ENCODE peak calls at places on chromosomes 12 and 14, in five cellular contexts. Q is foreskin fibroblast; U is iPS DF 6.9; I is naive thymus-derived CD4-positive, alpha-beta T cell; Z is fibroblast of mammary gland. G is an unnamed sample.

GRCh38 chr14:29521526-29522137 is 406.0 kb downstream of the PRKD1 start:
- DNase-seq in Q (no peak), U (peak), I (no peak), Z (peak), G (no peak)

GRCh38 chr12:59403259-59403932 is 192.4 kb upstream of the SLC16A7 start:
- DNase-seq in Q (peak), U (peak), I (peak), Z (peak), G (peak)

GRCh38 chr14:97776890-97777564 is 979.8 kb downstream of the VRK1 start:
- DNase-seq in Q (no peak), U (no peak), I (no peak), Z (no peak), G (peak)

GRCh38 chr12:12954361-12954760 is 2.4 kb upstream of the GPRC5D start:
- DNase-seq in Q (peak), U (no peak), I (no peak), Z (peak), G (no peak)

GRCh38 chr14:69539631-69540410 is 34.9 kb downstream of the CCDC177 start:
- DNase-seq in Q (peak), U (no peak), I (no peak), Z (peak), G (no peak)

GRCh38 chr12:111102062-111102735 is 181.8 kb upstream of the MYL2 start:
- DNase-seq in Q (no peak), U (no peak), I (no peak), Z (no peak), G (no peak)

GRCh38 chr12:12600659-12601058 is 11.0 kb upstream of the CREBL2 start:
- DNase-seq in Q (no peak), U (no peak), I (no peak), Z (no peak), G (no peak)

GRCh38 chr12:21773263-21773741 is 1.2 kb downstream of the KCNJ8 start:
- DNase-seq in Q (no peak), U (peak), I (no peak), Z (peak), G (no peak)

GRCh38 chr12:96850676-96851075 is 56.4 kb upstream of the NEDD1 start:
- DNase-seq in Q (no peak), U (no peak), I (no peak), Z (no peak), G (no peak)

GRCh38 chr12:39235990-39236767 is 206.7 kb downstream of the KIF21A start:
- DNase-seq in Q (no peak), U (no peak), I (no peak), Z (peak), G (no peak)

GRCh38 chr12:54251667-54252284 is 28.1 kb downstream of the CBX5 start:
- DNase-seq in Q (peak), U (no peak), I (peak), Z (peak), G (peak)

GRCh38 chr12:12872139-12872933 is 19.0 kb upstream of the GPRC5A start:
- DNase-seq in Q (peak), U (no peak), I (no peak), Z (peak), G (no peak)

GRCh38 chr12:4979737-4980136 is 63.9 kb upstream of the KCNA5 start:
- DNase-seq in Q (no peak), U (no peak), I (no peak), Z (no peak), G (no peak)

GRCh38 chr12:4985820-4986219 is 57.9 kb upstream of the KCNA5 start:
- DNase-seq in Q (no peak), U (no peak), I (no peak), Z (no peak), G (no peak)

GRCh38 chr12:4984344-4984743 is 59.3 kb upstream of the KCNA5 start:
- DNase-seq in Q (no peak), U (no peak), I (no peak), Z (no peak), G (no peak)

GRCh38 chr12:4987076-4987775 is 56.5 kb upstream of the KCNA5 start:
- DNase-seq in Q (no peak), U (no peak), I (no peak), Z (no peak), G (no peak)

DNA sequence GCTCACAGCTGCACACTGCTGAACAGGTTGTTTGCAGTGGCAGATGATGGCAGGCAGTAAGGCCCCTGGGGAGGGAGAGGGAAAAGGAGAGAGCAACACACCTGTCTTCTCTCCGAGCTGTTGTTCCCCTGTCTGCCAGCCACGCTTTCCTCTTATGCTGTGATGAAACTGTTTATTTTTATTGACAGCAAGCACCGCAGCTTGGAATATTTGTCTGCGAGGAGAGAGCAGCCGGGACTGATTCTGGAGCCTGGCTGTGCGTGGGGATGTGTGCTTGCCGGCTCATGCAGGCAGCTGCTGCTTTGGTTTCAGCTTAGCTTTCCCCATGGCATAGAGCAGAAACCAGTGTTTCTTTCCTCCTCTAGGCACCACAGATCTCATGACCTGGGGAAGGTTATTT is 58.7 kb upstream of the KCNA5 start:
- DNase-seq in Q (no peak), U (no peak), I (no peak), Z (no peak), G (no peak)
- H3K4me3 ChIP-seq in Q (no peak), U (no peak), I (no peak), Z (no peak), G (no peak)

DNA sequence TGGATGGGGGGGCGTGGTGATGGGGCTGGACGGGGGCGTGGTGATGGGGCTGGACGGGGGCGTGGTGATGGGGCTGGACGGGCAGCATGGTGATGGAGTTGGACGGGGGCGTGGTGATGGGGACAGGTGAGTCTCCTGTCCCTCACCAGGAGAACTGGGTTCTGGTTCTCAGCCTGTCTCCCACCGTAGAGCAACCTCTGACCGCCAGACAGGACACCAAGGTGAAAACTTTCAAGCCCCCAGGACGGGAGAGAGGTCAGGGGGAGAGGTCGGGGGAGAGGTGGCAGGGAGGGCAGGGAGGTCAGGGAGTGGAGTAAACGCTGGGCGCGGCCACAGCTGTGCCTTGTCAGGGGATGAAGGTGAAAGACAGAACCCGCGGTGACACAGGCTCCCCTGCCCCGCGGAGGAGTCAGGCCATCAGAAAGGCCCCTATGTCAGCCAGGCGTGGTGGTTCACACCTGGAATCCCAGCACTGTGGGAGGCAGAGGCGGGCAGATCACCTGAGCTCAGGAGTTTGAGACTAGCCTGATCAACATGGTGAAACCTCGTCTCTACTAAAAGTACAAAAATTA is 84.6 kb downstream of the GALNT9 start:
- DNase-seq in Q (no peak), U (no peak), I (no peak), Z (no peak), G (no peak)
- H3K4me3 ChIP-seq in Q (no peak), U (no peak), I (no peak), Z (no peak), G (no peak)

DNA sequence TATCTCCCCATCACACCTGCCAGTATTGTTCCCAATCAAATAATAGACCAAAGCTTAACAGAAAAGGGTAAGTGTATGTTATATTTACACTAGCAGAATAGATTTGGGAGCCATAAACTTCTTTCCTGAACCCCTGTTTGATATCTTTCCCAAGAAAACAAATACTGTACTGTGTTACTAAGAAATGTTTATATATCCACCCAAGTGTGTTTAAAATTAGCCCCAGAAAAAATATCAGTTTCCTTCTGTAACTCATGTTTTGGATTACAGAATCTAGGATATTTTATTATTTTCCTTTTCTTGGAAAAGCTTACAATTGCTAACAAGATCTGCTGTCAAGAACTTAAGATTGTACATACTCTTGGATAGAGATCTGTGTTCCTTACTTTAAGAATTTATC is 1817.2 kb upstream of the FLRT2 start:
- DNase-seq in Q (no peak), U (no peak), I (no peak), Z (no peak), G (no peak)
- H3K4me3 ChIP-seq in Q (no peak), U (no peak), I (no peak), Z (no peak), G (no peak)

GRCh38 chr14:106129274-106129673 is 602.9 kb downstream of the TMEM121 start:
- DNase-seq in Q (no peak), U (no peak), I (no peak), Z (no peak), G (peak)

GRCh38 chr14:106134901-106135300 is 608.5 kb downstream of the TMEM121 start:
- DNase-seq in Q (no peak), U (no peak), I (no peak), Z (no peak), G (peak)
- H3K4me3 ChIP-seq in Q (no peak), U (no peak), I (no peak), Z (no peak), G (peak)

DNA sequence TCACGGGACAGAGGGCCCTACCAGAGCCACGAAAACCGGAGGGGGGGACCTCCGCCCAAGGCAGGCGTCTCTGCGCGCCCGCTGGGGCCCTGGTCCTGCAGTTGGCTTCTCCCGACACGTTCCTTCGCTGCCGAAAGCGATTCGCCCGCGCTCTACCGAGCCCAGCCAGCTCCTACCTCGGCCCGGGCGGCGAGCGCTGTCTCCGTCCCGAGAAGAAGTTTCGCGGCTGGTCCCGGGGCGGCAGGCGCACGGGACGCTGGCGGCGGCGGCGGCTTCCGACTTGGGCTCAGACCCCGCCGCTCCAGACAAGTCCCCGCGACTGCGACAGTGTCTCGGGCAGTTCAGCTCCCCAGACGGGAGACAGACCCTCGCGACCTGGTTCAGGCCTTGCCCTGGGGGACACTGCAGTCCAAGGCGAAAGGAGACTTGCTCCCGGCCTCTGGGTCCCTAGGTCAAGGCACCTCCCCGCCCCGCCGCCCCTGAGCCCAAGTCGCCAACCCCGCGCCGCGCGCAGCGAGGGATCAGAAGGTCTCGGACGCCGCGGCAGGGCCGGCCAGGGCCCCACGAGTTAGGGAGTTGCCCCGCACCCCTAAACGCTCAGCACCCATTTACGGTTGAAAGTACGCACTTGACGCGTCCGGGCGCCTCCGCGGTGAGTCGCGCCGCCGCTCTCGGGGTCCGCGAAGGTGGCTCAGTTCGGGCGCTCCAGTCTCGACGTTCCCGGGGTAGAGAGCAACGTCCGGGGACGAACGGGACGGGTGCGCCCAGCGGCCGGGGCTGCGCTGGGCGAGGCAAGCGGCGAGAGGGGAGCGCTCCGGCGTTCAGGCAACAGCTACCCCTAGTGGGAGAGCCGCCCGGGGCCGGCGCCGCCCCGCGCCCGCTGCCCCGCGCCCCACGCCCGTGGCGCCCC is 1.4 kb upstream of the DIO3 start:
- DNase-seq in Q (no peak), U (no peak), I (no peak), Z (no peak), G (no peak)
- H3K4me3 ChIP-seq in Q (no peak), U (peak), I (no peak), Z (no peak), G (no peak)

GRCh38 chr12:52032797-52033505 is 18.3 kb upstream of the NR4A1 start:
- DNase-seq in Q (peak), U (no peak), I (peak), Z (peak), G (peak)

GRCh38 chr12:52035926-52036325 is 15.3 kb upstream of the NR4A1 start:
- DNase-seq in Q (no peak), U (no peak), I (no peak), Z (no peak), G (no peak)

GRCh38 chr12:52033506-52034258 is 17.6 kb upstream of the NR4A1 start:
- DNase-seq in Q (no peak), U (no peak), I (no peak), Z (no peak), G (no peak)

GRCh38 chr12:52029686-52030085 is 21.6 kb upstream of the NR4A1 start:
- DNase-seq in Q (no peak), U (no peak), I (no peak), Z (peak), G (no peak)

GRCh38 chr12:52032431-52032796 is 18.8 kb upstream of the NR4A1 start:
- DNase-seq in Q (peak), U (no peak), I (no peak), Z (peak), G (no peak)
- H3K4me3 ChIP-seq in Q (peak), U (no peak), I (peak), Z (peak), G (peak)

DNA sequence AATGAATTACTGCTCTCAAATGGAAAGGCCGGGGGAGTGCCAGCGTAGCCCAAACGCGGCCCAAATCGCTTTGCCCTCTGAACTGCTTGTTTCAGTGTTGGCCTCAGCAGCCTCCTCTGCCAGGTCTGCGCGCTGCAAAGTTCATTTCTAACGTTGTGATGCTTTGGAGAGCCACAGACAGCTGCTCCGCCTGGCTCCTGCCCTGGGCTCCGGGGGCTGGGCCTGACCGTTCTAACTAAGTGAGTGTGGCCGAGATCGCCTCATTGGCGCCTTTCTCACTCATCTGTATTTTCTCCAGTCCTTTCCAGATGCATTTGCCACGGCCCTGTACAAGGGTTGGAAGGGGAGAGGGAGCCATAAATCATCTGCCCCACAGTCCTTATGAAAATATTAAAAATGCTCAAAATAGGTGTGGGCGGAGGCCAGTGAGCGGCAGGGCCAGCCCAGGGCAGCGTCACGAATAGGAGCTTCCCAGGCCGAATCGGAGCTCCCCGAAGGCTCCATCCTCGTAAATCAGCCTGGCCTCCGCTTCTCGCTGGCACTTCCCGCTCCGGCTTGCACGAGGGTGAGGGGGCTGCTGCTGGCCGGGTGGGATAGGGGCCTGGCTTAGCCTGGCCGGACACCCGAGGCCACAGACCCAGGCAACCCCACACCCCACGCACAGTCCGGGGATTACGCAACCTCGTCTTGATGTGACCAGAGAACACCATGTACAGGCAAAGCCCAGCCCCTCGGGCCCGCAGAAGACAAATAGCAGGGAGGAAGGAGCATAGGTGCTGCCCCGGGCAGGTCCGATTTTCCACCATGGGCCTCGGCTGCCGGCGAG is 196.6 kb upstream of the DIO3 start:
- DNase-seq in Q (no peak), U (no peak), I (no peak), Z (peak), G (no peak)
- H3K4me3 ChIP-seq in Q (no peak), U (no peak), I (no peak), Z (peak), G (no peak)

DNA sequence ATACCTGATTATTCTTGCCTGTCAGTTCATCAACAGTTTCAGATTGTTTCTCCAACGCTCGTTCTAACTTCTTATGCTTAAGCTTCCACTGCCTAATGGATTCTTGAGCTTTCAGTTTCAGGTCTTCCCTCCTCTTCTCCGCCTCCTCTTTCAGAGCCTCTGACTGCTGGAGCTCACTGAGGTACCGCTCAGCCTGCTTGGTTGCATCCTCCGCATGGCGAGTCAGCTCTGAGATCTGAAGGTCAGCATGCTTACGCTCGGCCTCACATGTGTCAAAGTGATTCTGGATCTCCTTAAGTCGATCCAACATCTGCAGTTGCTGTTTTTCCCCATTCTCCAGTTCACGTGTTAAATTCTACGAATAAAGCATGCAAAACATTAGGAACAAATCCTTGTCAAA is 148.8 kb downstream of the CEP128 start:
- DNase-seq in Q (no peak), U (no peak), I (no peak), Z (no peak), G (no peak)
- H3K4me3 ChIP-seq in Q (no peak), U (no peak), I (no peak), Z (no peak), G (no peak)

DNA sequence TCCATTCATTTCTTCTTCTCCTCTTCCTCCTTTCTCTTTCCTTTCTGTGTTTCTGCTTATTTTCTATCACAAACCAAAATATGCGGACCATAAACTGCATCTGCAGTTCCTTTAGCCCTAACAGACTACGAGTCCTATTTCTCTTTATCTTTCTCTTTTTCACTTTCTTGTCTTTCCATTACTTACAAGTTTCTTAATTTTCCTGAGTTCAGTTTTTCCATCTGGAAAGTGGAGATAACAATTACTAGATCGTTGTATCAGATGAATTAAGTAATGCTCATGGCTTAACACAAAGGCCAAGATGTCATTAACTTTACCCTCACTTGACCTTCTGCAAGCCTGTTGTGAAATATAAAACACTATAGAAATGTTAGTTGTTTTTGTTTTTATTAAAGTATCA is 983 bp upstream of the COPS7A start:
- DNase-seq in Q (no peak), U (no peak), I (no peak), Z (no peak), G (no peak)
- H3K4me3 ChIP-seq in Q (no peak), U (no peak), I (no peak), Z (no peak), G (peak)

G was measured in Jurkat, Clone E6-1.